ENCODE peak calls at places on chromosome 14, in nine cellular contexts. R is A549, L is SK-N-SH, H is Panc1, U is BE2C, P is GM23338, V is tibial nerve, X is IMR-90, C is GM12865. K is an unnamed sample.

GRCh38 chr14:93944348-93945069 is 17.4 kb downstream of the FAM181A start:
- DNase-seq in R (no peak), L (peak; percentile 50), H (no peak), U (no peak), P (no peak), V (no peak), X (no peak), C (no peak), K (no peak)

GRCh38 chr14:20798318-20798717 is 4.3 kb downstream of the RNASE1 start:
- DNase-seq in R (no peak), L (no peak), H (no peak), U (no peak), P (no peak), V (no peak), X (no peak), C (peak; percentile 56), K (no peak)

GRCh38 chr14:100472094-100472455 is 115.1 kb downstream of the BEGAIN start:
- DNase-seq in R (no peak), L (no peak), H (no peak), U (no peak), P (no peak), V (no peak), X (no peak), C (no peak), K (no peak)

GRCh38 chr14:48504921-48505320 is 829.5 kb upstream of the MDGA2 start:
- DNase-seq in R (no peak), L (no peak), H (no peak), U (no peak), P (no peak), V (no peak), X (no peak), C (no peak), K (no peak)

GRCh38 chr14:33767721-33768457 is 183.0 kb downstream of the EGLN3 start:
- DNase-seq in R (no peak), L (no peak), H (no peak), U (no peak), P (no peak), V (no peak), X (no peak), C (no peak), K (no peak)

GRCh38 chr14:53613404-53614253 is 343.0 kb downstream of the BMP4 start:
- DNase-seq in R (peak; percentile 97), L (no peak), H (peak; percentile 69), U (no peak), P (peak; percentile 19), V (no peak), X (peak; percentile 90), C (peak; percentile 96), K (peak; percentile 94)

GRCh38 chr14:32087173-32087861 is 10.2 kb downstream of the ARHGAP5 start:
- DNase-seq in R (peak; percentile 78), L (no peak), H (no peak), U (no peak), P (peak; percentile 73), V (no peak), X (peak; percentile 43), C (no peak), K (no peak)

GRCh38 chr14:20682127-20682434 is 2.3 kb upstream of the RNASE4 start:
- DNase-seq in R (no peak), L (no peak), H (no peak), U (no peak), P (no peak), V (no peak), X (no peak), C (no peak), K (no peak)

GRCh38 chr14:99601301-99601945 is 2.6 kb downstream of the CCDC85C start:
- DNase-seq in R (no peak), L (no peak), H (no peak), U (no peak), P (no peak), V (no peak), X (peak; percentile 65), C (no peak), K (no peak)

GRCh38 chr14:54653764-54654469 is 87.0 kb downstream of the SAMD4A start:
- DNase-seq in R (peak; percentile 25), L (no peak), H (no peak), U (no peak), P (no peak), V (peak; percentile 40), X (peak; percentile 88), C (no peak), K (no peak)

GRCh38 chr14:88143817-88144216 is 138.9 kb downstream of the GPR65 start:
- DNase-seq in R (no peak), L (no peak), H (no peak), U (no peak), P (peak; percentile 51), V (no peak), X (no peak), C (no peak), K (no peak)

GRCh38 chr14:65949711-65950516 is 536.3 kb upstream of the CCDC196 start:
- DNase-seq in R (peak; percentile 28), L (no peak), H (no peak), U (peak; percentile 44), P (no peak), V (no peak), X (peak; percentile 12), C (peak; percentile 42), K (peak; percentile 5)

GRCh38 chr14:101859538-101859902 is 98.0 kb downstream of the PPP2R5C start:
- DNase-seq in R (no peak), L (no peak), H (no peak), U (no peak), P (no peak), V (no peak), X (no peak), C (no peak), K (no peak)

GRCh38 chr14:90785876-90786450 is 30.3 kb downstream of the TTC7B start:
- DNase-seq in R (no peak), L (no peak), H (no peak), U (no peak), P (no peak), V (no peak), X (no peak), C (no peak), K (no peak)

GRCh38 chr14:90784621-90785270 is 31.5 kb downstream of the TTC7B start:
- DNase-seq in R (no peak), L (no peak), H (no peak), U (no peak), P (no peak), V (no peak), X (no peak), C (no peak), K (no peak)

GRCh38 chr14:90788031-90788430 is 28.2 kb downstream of the TTC7B start:
- DNase-seq in R (no peak), L (no peak), H (no peak), U (no peak), P (no peak), V (no peak), X (no peak), C (no peak), K (no peak)

GRCh38 chr14:90783344-90783743 is 32.9 kb downstream of the TTC7B start:
- DNase-seq in R (no peak), L (no peak), H (no peak), U (no peak), P (no peak), V (no peak), X (no peak), C (no peak), K (no peak)

DNA sequence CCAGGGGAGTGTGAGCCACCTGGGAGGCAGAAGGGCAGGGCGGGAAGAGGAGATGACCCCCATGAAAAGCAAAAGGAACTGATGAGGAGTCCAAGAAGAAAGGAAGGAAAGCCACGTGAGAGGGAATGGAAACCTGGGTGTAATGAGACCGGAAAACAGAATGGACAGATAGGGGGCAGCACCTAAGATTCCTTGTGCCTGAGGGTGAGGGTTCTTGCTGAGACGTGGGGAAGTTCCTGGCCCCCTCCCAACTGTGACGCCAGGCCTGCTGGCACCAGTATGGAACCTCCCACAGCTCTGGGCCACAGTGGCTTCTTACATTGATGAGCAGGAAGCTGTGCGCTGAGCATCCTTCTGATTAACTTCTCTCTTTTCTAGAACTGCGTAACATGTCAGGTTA is 30.8 kb downstream of the TTC7B start:
- DNase-seq in R (peak; percentile 49), L (no peak), H (no peak), U (peak; percentile 57), P (peak; percentile 72), V (no peak), X (no peak), C (no peak), K (no peak)
- TF ChIP-seq CTCF in R (no peak), L (peak; percentile 42), H (no peak), U (peak; percentile 48), P (peak; percentile 53), V (no peak), X (peak; percentile 8), C (no peak), K (peak; percentile 6)

DNA sequence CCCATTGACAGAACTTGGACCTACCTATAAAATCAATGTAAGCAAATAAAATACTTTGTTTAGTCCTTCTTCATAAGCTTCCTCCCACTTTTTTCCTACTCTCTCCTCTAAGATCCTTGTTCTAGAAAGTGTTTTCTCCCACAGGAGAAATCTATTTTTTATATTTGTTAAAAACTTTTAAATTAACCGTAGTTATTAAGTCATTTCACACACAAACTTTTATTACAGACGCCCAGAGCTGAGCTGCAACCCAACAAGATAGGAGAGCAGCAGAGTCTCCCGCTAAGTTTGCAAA is 27.7 kb downstream of the DAD1 start:
- DNase-seq in R (no peak), L (no peak), H (no peak), U (no peak), P (no peak), V (no peak), X (no peak), C (no peak), K (no peak)
- H3K4me3 ChIP-seq in R (no peak overlapping the region), L (no peak overlapping the region), H (no peak overlapping the region), U (no peak overlapping the region), P (no peak overlapping the region), V (no peak overlapping the region), X (no peak overlapping the region), C (no peak overlapping the region), K (no peak overlapping the region)

GRCh38 chr14:64298773-64299172 is 4.6 kb upstream of the ESR2 start:
- DNase-seq in R (peak; percentile 19), L (no peak), H (no peak), U (no peak), P (peak; percentile 33), V (no peak), X (no peak), C (no peak), K (no peak)
- TF ChIP-seq CTCF in R (no peak), L (peak; percentile 14), H (no peak), U (peak; percentile 15), P (peak; percentile 27), V (no peak), X (no peak), C (peak; percentile 0), K (peak; percentile 3)

GRCh38 chr14:89164168-89165074 is 252.6 kb downstream of the FOXN3 start:
- DNase-seq in R (no peak), L (no peak), H (no peak), U (no peak), P (no peak), V (no peak), X (no peak), C (peak; percentile 39), K (no peak)
- H3K4me3 ChIP-seq in R (no peak overlapping the region), L (no peak overlapping the region), H (no peak overlapping the region), U (no peak overlapping the region), P (no peak overlapping the region), V (no peak overlapping the region), X (no peak overlapping the region), C (peak overlapping the region; percentile 47), K (peak overlapping the region; percentile 27)

GRCh38 chr14:96039633-96040311 is 610 bp downstream of the C14orf132 start:
- DNase-seq in R (peak; percentile 18), L (peak; percentile 78), H (no peak), U (peak; percentile 65), P (peak; percentile 72), V (no peak), X (peak; percentile 16), C (peak; percentile 8), K (no peak)
- TF ChIP-seq CTCF in R (peak; percentile 31), L (peak; percentile 46), H (peak; percentile 55), U (peak; percentile 34), P (peak; percentile 29), V (no peak), X (peak; percentile 8), C (no peak), K (peak; percentile 19)

GRCh38 chr14:61559641-61560201 is 135.6 kb upstream of the HIF1A start:
- DNase-seq in R (peak; percentile 96), L (peak; percentile 40), H (no peak), U (peak; percentile 92), P (peak; percentile 42), V (no peak), X (no peak), C (no peak), K (no peak)
- H3K4me3 ChIP-seq in R (peak overlapping the region; percentile 38), L (no peak overlapping the region), H (peak overlapping the region; percentile 48), U (peak overlapping the region; percentile 60), P (no peak overlapping the region), V (no peak overlapping the region), X (no peak overlapping the region), C (no peak overlapping the region), K (no peak overlapping the region)